ENCODE peak calls at places on chromosomes 3 and 15, in six cellular contexts. O is MG63, W is fibroblast of the conjunctiva, D is HuH-7.5, H is GM20000, G is occipital lobe. C is an unnamed sample.

GRCh38 chr3:48621461-48621869 is at the start of gene TMEM89:
- DNase-seq in O (no peak), W (no peak), D (no peak), H (no peak), G (no peak), C (no peak)

GRCh38 chr3:138638641-138639040 is 30.1 kb downstream of the FAIM start:
- DNase-seq in O (no peak), W (peak), D (no peak), H (no peak), G (no peak), C (no peak)

GRCh38 chr3:89562373-89562772 is 455.0 kb downstream of the EPHA3 start:
- DNase-seq in O (no peak), W (no peak), D (no peak), H (no peak), G (no peak), C (no peak)

GRCh38 chr3:186933801-186934200 is 3.5 kb downstream of the ST6GAL1 start:
- DNase-seq in O (no peak), W (no peak), D (no peak), H (no peak), G (no peak), C (no peak)

GRCh38 chr3:25380222-25380739 is 47.8 kb upstream of the RARB start:
- DNase-seq in O (no peak), W (no peak), D (no peak), H (no peak), G (no peak), C (no peak)

GRCh38 chr3:196073188-196073838 is 8.6 kb downstream of the TFRC start:
- DNase-seq in O (peak), W (peak), D (peak), H (peak), G (no peak), C (peak)

GRCh38 chr15:67720556-67721175 is 104.6 kb upstream of the SKOR1 start:
- DNase-seq in O (no peak), W (no peak), D (no peak), H (no peak), G (no peak), C (no peak)

GRCh38 chr15:81027200-81027599 is 26.5 kb downstream of the TLNRD1 start:
- DNase-seq in O (no peak), W (no peak), D (no peak), H (no peak), G (no peak), C (no peak)

GRCh38 chr15:99633655-99634054 is 67.9 kb downstream of the MEF2A start:
- DNase-seq in O (no peak), W (no peak), D (no peak), H (no peak), G (no peak), C (no peak)

GRCh38 chr3:25787689-25788088 is 2.2 kb upstream of the OXSM start:
- DNase-seq in O (no peak), W (no peak), D (no peak), H (no peak), G (no peak), C (no peak)

GRCh38 chr3:128322030-128323022 is 144.4 kb downstream of the DNAJB8 start:
- DNase-seq in O (peak), W (no peak), D (no peak), H (peak), G (no peak), C (peak)

GRCh38 chr3:18890459-18890858 is 257.9 kb upstream of the KCNH8 start:
- DNase-seq in O (no peak), W (no peak), D (no peak), H (no peak), G (no peak), C (no peak)

GRCh38 chr3:117549716-117550115 is 840.1 kb downstream of the TUSC7 start:
- DNase-seq in O (no peak), W (no peak), D (no peak), H (no peak), G (no peak), C (no peak)

GRCh38 chr15:83815506-83815905 is 161.6 kb downstream of the ADAMTSL3 start:
- DNase-seq in O (no peak), W (no peak), D (no peak), H (no peak), G (no peak), C (no peak)

GRCh38 chr3:29140706-29141105 is 140.2 kb upstream of the RBMS3 start:
- DNase-seq in O (no peak), W (no peak), D (no peak), H (no peak), G (no peak), C (no peak)

GRCh38 chr15:67094001-67094826 is 28.8 kb downstream of the SMAD3 start:
- DNase-seq in O (no peak), W (no peak), D (no peak), H (no peak), G (no peak), C (no peak)

GRCh38 chr15:92869977-92870644 is 30.0 kb upstream of the CHD2 start:
- DNase-seq in O (no peak), W (no peak), D (no peak), H (no peak), G (no peak), C (no peak)

GRCh38 chr3:113695426-113695817 is 1.0 kb downstream of the USF3 start:
- DNase-seq in O (no peak), W (no peak), D (no peak), H (peak), G (no peak), C (no peak)

C was measured in upper lobe of left lung.